ENCODE peak calls at places on chromosomes 4 and X, in five cellular contexts. K is germinal center, N is aorta, I is AG09309, V is cardiac muscle cell. T is an unnamed sample.

GRCh38 chrX:15050395-15050794 is 177.2 kb downstream of the MOSPD2 start:
- DNase-seq in K (no peak), N (no peak), I (no peak), V (no peak), T (no peak)

GRCh38 chr4:147056951-147057630 is 111.4 kb upstream of the TTC29 start:
- DNase-seq in N (no peak), I (no peak), K (no peak), V (no peak), T (no peak)

GRCh38 chr4:37480509-37480908 is 205.7 kb downstream of the RELL1 start:
- DNase-seq in N (no peak), K (no peak), V (no peak), I (no peak), T (no peak)

GRCh38 chr4:122480023-122480422 is 23.5 kb upstream of the IL2 start:
- DNase-seq in K (no peak), V (peak; percentile 69), I (peak; percentile 24), N (no peak), T (no peak)

GRCh38 chr4:100299441-100299840 is 109.2 kb upstream of the DDIT4L start:
- DNase-seq in N (no peak), V (no peak), K (no peak), I (no peak), T (no peak)

GRCh38 chr4:40811886-40812857 is 62.4 kb downstream of the NSUN7 start:
- DNase-seq in N (no peak), I (peak; percentile 56), V (no peak), K (no peak), T (no peak)

GRCh38 chrX:2676794-2677675 is 14.1 kb upstream of the CD99 start:
- DNase-seq in N (no peak), V (no peak), K (no peak), I (no peak), T (no peak)

GRCh38 chr4:16582526-16582925 is 315.9 kb downstream of the LDB2 start:
- DNase-seq in V (peak; percentile 22), I (no peak), N (no peak), K (no peak), T (no peak)

GRCh38 chrX:56766554-56767412 is 37.7 kb downstream of the NBDY start:
- DNase-seq in K (no peak), V (no peak), I (no peak), N (no peak), T (no peak)

GRCh38 chrX:120791013-120791643 is 84.5 kb downstream of the CT47B1 start:
- DNase-seq in K (no peak), I (peak; percentile 46), N (peak; percentile 77), V (no peak), T (peak; percentile 50)

GRCh38 chr4:76856183-76856969 is 41.6 kb downstream of the SOWAHB start:
- DNase-seq in I (peak; percentile 31), V (peak; percentile 49), K (no peak), N (no peak), T (no peak)

GRCh38 chrX:153813161-153813560 is 17.2 kb downstream of the PDZD4 start:
- DNase-seq in V (no peak), N (no peak), I (no peak), K (no peak), T (no peak)

GRCh38 chr4:89754531-89754930 is 82.4 kb downstream of the SNCA start:
- DNase-seq in K (no peak), I (no peak), N (no peak), V (no peak), T (no peak)

GRCh38 chr4:39718366-39719323 is 20.7 kb downstream of the UBE2K start:
- DNase-seq in I (no peak), V (no peak), K (no peak), N (no peak), T (no peak)

GRCh38 chrX:133668225-133668931 is 253.1 kb upstream of the GPC4 start:
- DNase-seq in V (no peak), K (no peak), I (no peak), N (no peak), T (no peak)

GRCh38 chrX:30657542-30658238 is 4.5 kb downstream of the GK start:
- DNase-seq in I (no peak), V (no peak), K (no peak), N (no peak), T (no peak)

GRCh38 chr4:57104706-57105560 is 5.3 kb downstream of the IGFBP7 start:
- DNase-seq in V (no peak), N (no peak), K (no peak), I (no peak), T (no peak)

GRCh38 chr4:74117024-74117534 is 18.1 kb upstream of the CXCL2 start:
- DNase-seq in I (peak; percentile 81), V (no peak), N (peak; percentile 76), K (no peak), T (peak; percentile 70)

GRCh38 chr4:189046642-189047041 is 894.0 kb upstream of the FRG1 start:
- DNase-seq in V (no peak), K (no peak), I (no peak), N (no peak), T (no peak)

GRCh38 chr4:142696334-142697122 is 149.6 kb downstream of the INPP4B start:
- DNase-seq in V (no peak), K (no peak), I (no peak), N (no peak), T (no peak)

GRCh38 chr4:15793506-15794363 is 15.6 kb downstream of the CD38 start:
- DNase-seq in N (no peak), V (no peak), K (no peak), I (no peak), T (no peak)

GRCh38 chr4:182478475-182478874 is 235.3 kb downstream of the TENM3 start:
- DNase-seq in N (no peak), I (peak; percentile 3), V (peak; percentile 72), K (peak; percentile 5), T (no peak)

GRCh38 chr4:3022651-3023050 is 51.7 kb downstream of the HTT-AS start:
- DNase-seq in K (no peak), N (no peak), V (no peak), I (no peak), T (no peak)

GRCh38 chr4:103996637-103997036 is 276.9 kb upstream of the TACR3 start:
- DNase-seq in V (peak; percentile 56), N (no peak), K (no peak), I (no peak), T (no peak)

GRCh38 chrX:155094468-155095061 is 23.3 kb downstream of the BRCC3 start:
- DNase-seq in K (peak; percentile 12), N (no peak), V (peak; percentile 28), I (no peak), T (no peak)

GRCh38 chrX:15493118-15494082 is at the start of gene PIR:
- DNase-seq in N (peak; percentile 92), V (peak; percentile 94), I (peak; percentile 29), K (peak; percentile 27), T (peak; percentile 84)

GRCh38 chr4:182513534-182514291 is 270.5 kb downstream of the TENM3 start:
- DNase-seq in N (no peak), I (no peak), V (no peak), K (no peak), T (no peak)

GRCh38 chrX:118550792-118551191 is 55.2 kb downstream of the DOCK11 start:
- DNase-seq in I (no peak), K (no peak), V (no peak), N (no peak), T (no peak)

GRCh38 chr4:122012735-122013134 is 60.9 kb upstream of the TRPC3 start:
- DNase-seq in K (no peak), N (no peak), V (no peak), I (peak; percentile 11), T (no peak)

GRCh38 chrX:38166478-38167083 is 54.1 kb downstream of the SRPX start:
- DNase-seq in V (peak; percentile 47), N (no peak), I (no peak), K (no peak), T (no peak)

GRCh38 chr4:25284466-25284865 is 28.1 kb upstream of the ZCCHC4 start:
- DNase-seq in K (no peak), I (no peak), N (no peak), V (no peak), T (no peak)